ENCODE peak calls at places on chromosomes 13 and 19, in five cellular contexts. I, G, Z, H and C are unnamed samples.

GRCh38 chr13:40058757-40059236 is 403.3 kb downstream of the COG6 start:
- DNase-seq in I (peak; percentile 61), G (no peak), Z (no peak), H (no peak), C (no peak)

GRCh38 chr19:31560021-31560770 is 211.0 kb upstream of the TSHZ3 start:
- DNase-seq in I (no peak), G (no peak), Z (no peak), H (no peak), C (no peak)

GRCh38 chr13:102599451-102600012 is 2.7 kb downstream of the TPP2 start:
- DNase-seq in I (no peak), G (no peak), Z (no peak), H (no peak), C (no peak)

GRCh38 chr13:23680836-23681235 is 110.6 kb downstream of the TNFRSF19 start:
- DNase-seq in I (no peak), G (no peak), Z (no peak), H (no peak), C (no peak)

GRCh38 chr19:1907563-1908363 is 2.6 kb downstream of the ADAT3 start:
- DNase-seq in I (no peak), G (peak; percentile 55), Z (no peak), H (peak; percentile 56), C (no peak)

GRCh38 chr19:38691938-38692457 is 44.5 kb downstream of the ACTN4 start:
- DNase-seq in I (no peak), G (no peak), Z (no peak), H (no peak), C (no peak)

GRCh38 chr19:33392341-33393285 is 19.1 kb downstream of the CEBPG start:
- DNase-seq in I (no peak), G (peak; percentile 92), Z (no peak), H (no peak), C (no peak)

GRCh38 chr13:95924389-95924994 is 128.7 kb downstream of the UGGT2 start:
- DNase-seq in I (no peak), G (peak; percentile 41), Z (peak; percentile 8), H (no peak), C (peak; percentile 5)

GRCh38 chr13:30690282-30691188 is 44.8 kb upstream of the ALOX5AP start:
- DNase-seq in I (no peak), G (no peak), Z (peak; percentile 49), H (no peak), C (no peak)

GRCh38 chr13:109330123-109330522 is 456.3 kb downstream of the IRS2 start:
- DNase-seq in I (no peak), G (no peak), Z (no peak), H (no peak), C (no peak)

GRCh38 chr19:47190167-47190727 is 40.8 kb downstream of the BBC3 start:
- DNase-seq in I (no peak), G (peak; percentile 96), Z (peak; percentile 65), H (no peak), C (no peak)

GRCh38 chr19:9431475-9431874 is 3.9 kb downstream of the ZNF266 start:
- DNase-seq in I (no peak), G (no peak), Z (no peak), H (peak; percentile 32), C (peak; percentile 77)

GRCh38 chr13:54614729-54615128 is 1586.1 kb downstream of the OLFM4 start:
- DNase-seq in I (no peak), G (no peak), Z (no peak), H (no peak), C (no peak)

GRCh38 chr13:43261018-43261417 is 237.6 kb downstream of the DNAJC15 start:
- DNase-seq in I (no peak), G (no peak), Z (no peak), H (no peak), C (no peak)

GRCh38 chr13:37409756-37410155 is 188.8 kb downstream of the POSTN start:
- DNase-seq in I (no peak), G (no peak), Z (no peak), H (no peak), C (no peak)

GRCh38 chr13:53200498-53201453 is 172.2 kb downstream of the OLFM4 start:
- DNase-seq in I (no peak), G (no peak), Z (no peak), H (no peak), C (peak; percentile 92)

GRCh38 chr13:98274921-98275487 is 97.9 kb upstream of the RNF113B start:
- DNase-seq in I (no peak), G (no peak), Z (no peak), H (no peak), C (no peak)

GRCh38 chr13:66926200-66926850 is 303.8 kb downstream of the PCDH9 start:
- DNase-seq in I (no peak), G (no peak), Z (no peak), H (no peak), C (no peak)

GRCh38 chr13:43348397-43348796 is 325.0 kb downstream of the DNAJC15 start:
- DNase-seq in I (no peak), G (no peak), Z (no peak), H (no peak), C (no peak)

GRCh38 chr13:44713793-44714469 is 137.8 kb upstream of the TSC22D1 start:
- DNase-seq in I (no peak), G (peak; percentile 53), Z (peak; percentile 50), H (no peak), C (no peak)

GRCh38 chr19:8392017-8392591 is 1.9 kb downstream of the RAB11B start:
- DNase-seq in I (no peak), G (no peak), Z (no peak), H (no peak), C (no peak)

GRCh38 chr13:20160346-20161274 is at the start of gene GJA3:
- DNase-seq in I (no peak), G (no peak), Z (peak; percentile 13), H (peak; percentile 41), C (peak; percentile 77)

GRCh38 chr19:13611596-13611995 is 105.3 kb upstream of the CACNA1A start:
- DNase-seq in I (no peak), G (no peak), Z (no peak), H (no peak), C (no peak)

GRCh38 chr13:28679628-28680027 is 20.7 kb downstream of the POMP start:
- DNase-seq in I (no peak), G (peak; percentile 9), Z (no peak), H (no peak), C (peak; percentile 42)
- TF ChIP-seq JUNB in I (no peak), G (no peak), Z (no peak), H (no peak), C (no peak)

GRCh38 chr19:34560229-34560628 is 78.7 kb downstream of the WTIP start:
- DNase-seq in I (no peak), G (no peak), Z (no peak), H (no peak), C (peak; percentile 14)
- TF ChIP-seq JUNB in I (no peak), G (no peak), Z (no peak), H (no peak), C (no peak)

GRCh38 chr13:71858647-71859046 is 8.4 kb downstream of the DACH1 start:
- DNase-seq in I (no peak), G (no peak), Z (no peak), H (no peak), C (no peak)
- TF ChIP-seq JUNB in I (no peak), G (no peak), Z (no peak), H (no peak), C (no peak)

GRCh38 chr13:46637213-46637612 is 84.2 kb downstream of the LRCH1 start:
- DNase-seq in I (no peak), G (no peak), Z (no peak), H (no peak), C (peak; percentile 33)

GRCh38 chr13:46641274-46642081 is 88.5 kb downstream of the LRCH1 start:
- DNase-seq in I (no peak), G (no peak), Z (no peak), H (no peak), C (no peak)

GRCh38 chr13:46640843-46641242 is 87.9 kb downstream of the LRCH1 start:
- DNase-seq in I (no peak), G (no peak), Z (no peak), H (no peak), C (no peak)

GRCh38 chr13:46638262-46638661 is 85.3 kb downstream of the LRCH1 start:
- DNase-seq in I (no peak), G (no peak), Z (no peak), H (no peak), C (no peak)

GRCh38 chr13:46639033-46639981 is 86.3 kb downstream of the LRCH1 start:
- DNase-seq in I (peak; percentile 71), G (peak; percentile 20), Z (no peak), H (no peak), C (no peak)
- TF ChIP-seq JUNB in I (peak; percentile 70), G (no peak), Z (no peak), H (no peak), C (no peak)